ENCODE peak calls at places on chromosomes 2 and 18, in six cellular contexts. U, X, T, M, J and G are unnamed samples.

GRCh38 chr2:106997204-106997603 is 111.2 kb upstream of the ST6GAL2 start:
- DNase-seq in U (no peak), X (no peak), T (no peak), M (no peak), J (no peak), G (no peak)

GRCh38 chr2:33091541-33092123 is 144.9 kb downstream of the LTBP1 start:
- DNase-seq in U (no peak), X (no peak), T (no peak), M (no peak), J (no peak), G (no peak)

GRCh38 chr2:183078163-183078466 is 432 bp upstream of the DUSP19 start:
- DNase-seq in U (no peak), X (peak; percentile 41), T (no peak), M (no peak), J (no peak), G (no peak)

GRCh38 chr2:60440761-60441160 is 112.7 kb downstream of the BCL11A start:
- DNase-seq in U (no peak), X (no peak), T (no peak), M (no peak), J (no peak), G (no peak)

GRCh38 chr2:47339745-47340541 is 63.0 kb upstream of the MSH2 start:
- DNase-seq in U (no peak), X (peak; percentile 47), T (no peak), M (no peak), J (peak; percentile 22), G (no peak)

GRCh38 chr2:108189316-108189715 is 50.5 kb upstream of the SULT1C3 start:
- DNase-seq in U (no peak), X (no peak), T (no peak), M (no peak), J (no peak), G (no peak)

GRCh38 chr18:61322265-61322873 is 10.9 kb upstream of the CDH20 start:
- DNase-seq in U (no peak), X (peak; percentile 30), T (peak; percentile 86), M (peak; percentile 94), J (peak; percentile 64), G (no peak)

GRCh38 chr2:73611193-73611592 is 31.0 kb downstream of the NAT8 start:
- DNase-seq in U (no peak), X (no peak), T (no peak), M (no peak), J (no peak), G (no peak)

GRCh38 chr2:1807167-1807566 is 62.9 kb upstream of the PXDN start:
- DNase-seq in U (no peak), X (no peak), T (no peak), M (no peak), J (no peak), G (no peak)

GRCh38 chr2:75328156-75328555 is 128.8 kb upstream of the TACR1 start:
- DNase-seq in U (no peak), X (no peak), T (no peak), M (no peak), J (no peak), G (no peak)

GRCh38 chr18:55152801-55153200 is 193.5 kb upstream of the CCDC68 start:
- DNase-seq in U (no peak), X (no peak), T (no peak), M (no peak), J (no peak), G (no peak)

GRCh38 chr18:13500891-13501887 is 225.2 kb downstream of the FAM210A start:
- DNase-seq in U (no peak), X (peak; percentile 27), T (no peak), M (peak; percentile 92), J (no peak), G (no peak)

GRCh38 chr18:62621546-62621945 is 93.8 kb upstream of the PHLPP1 start:
- DNase-seq in U (no peak), X (no peak), T (no peak), M (no peak), J (no peak), G (no peak)

GRCh38 chr2:85924522-85924921 is 35.7 kb upstream of the ST3GAL5 start:
- DNase-seq in U (no peak), X (peak; percentile 45), T (no peak), M (no peak), J (no peak), G (no peak)

GRCh38 chr2:129024796-129025195 is 706.1 kb upstream of the HS6ST1 start:
- DNase-seq in U (no peak), X (no peak), T (no peak), M (no peak), J (no peak), G (no peak)

GRCh38 chr2:28052691-28053090 is 162.2 kb downstream of the BABAM2 start:
- DNase-seq in U (no peak), X (no peak), T (no peak), M (no peak), J (no peak), G (no peak)

GRCh38 chr2:207996848-207997247 is 28.5 kb downstream of the PLEKHM3 start:
- DNase-seq in U (no peak), X (no peak), T (no peak), M (no peak), J (peak; percentile 25), G (no peak)

GRCh38 chr2:238097988-238098853 is 1.9 kb upstream of the ESPNL start:
- DNase-seq in U (peak; percentile 52), X (peak; percentile 67), T (peak; percentile 55), M (peak; percentile 74), J (peak; percentile 65), G (no peak)

GRCh38 chr2:241563571-241563980 is 5.0 kb downstream of the BOK start:
- DNase-seq in U (no peak), X (no peak), T (no peak), M (no peak), J (no peak), G (no peak)

GRCh38 chr2:16665746-16666452 is at the start of gene CYRIA:
- DNase-seq in U (peak; percentile 72), X (no peak), T (peak; percentile 81), M (peak; percentile 73), J (no peak), G (no peak)

GRCh38 chr18:24553886-24554285 is 93.4 kb downstream of the HRH4 start:
- DNase-seq in U (no peak), X (no peak), T (no peak), M (no peak), J (no peak), G (no peak)

GRCh38 chr2:158507679-158508078 is 50.9 kb downstream of the PKP4 start:
- DNase-seq in U (no peak), X (no peak), T (no peak), M (no peak), J (no peak), G (no peak)

GRCh38 chr2:153477641-153478288 is 797 bp downstream of the RPRM start:
- DNase-seq in U (peak; percentile 57), X (no peak), T (no peak), M (peak; percentile 25), J (no peak), G (no peak)

GRCh38 chr2:151973013-151973900 is 125.6 kb downstream of the CACNB4 start:
- DNase-seq in U (no peak), X (no peak), T (no peak), M (no peak), J (no peak), G (no peak)

GRCh38 chr2:75853441-75853840 is 142.7 kb upstream of the GCFC2 start:
- DNase-seq in U (no peak), X (no peak), T (no peak), M (no peak), J (no peak), G (no peak)

GRCh38 chr18:63970803-63971191 is 916 bp downstream of the SERPINB8 start:
- DNase-seq in U (no peak), X (peak; percentile 54), T (peak; percentile 57), M (peak; percentile 58), J (no peak), G (no peak)

GRCh38 chr2:74849228-74849892 is 15.4 kb downstream of the HK2 start:
- DNase-seq in U (no peak), X (no peak), T (no peak), M (no peak), J (peak; percentile 88), G (peak; percentile 21)

GRCh38 chr2:23595601-23596251 is 210.7 kb downstream of the KLHL29 start:
- DNase-seq in U (no peak), X (no peak), T (peak; percentile 42), M (peak; percentile 57), J (no peak), G (no peak)

GRCh38 chr2:10406491-10406890 is 41.6 kb downstream of the ODC1 start:
- DNase-seq in U (no peak), X (no peak), T (no peak), M (no peak), J (no peak), G (no peak)

GRCh38 chr18:48859311-48860275 is 91.2 kb downstream of the SMAD7 start:
- DNase-seq in U (no peak), X (no peak), T (peak; percentile 67), M (no peak), J (no peak), G (no peak)

GRCh38 chr2:230413465-230413864 is 2.5 kb upstream of the SP100 start:
- DNase-seq in U (no peak), X (no peak), T (no peak), M (no peak), J (no peak), G (no peak)

GRCh38 chr18:76518543-76519155 is 23.6 kb upstream of the ZNF516 start:
- DNase-seq in U (no peak), X (no peak), T (peak; percentile 75), M (no peak), J (no peak), G (no peak)